ENCODE peak calls at places on chromosomes 12 and 14, in six cellular contexts. B is upper lobe of left lung, W is right lobe of liver, V is IMR-90, Y is left lung, F is fibroblast of lung. G is an unnamed sample. For H3K9me3, the result is how much of the 10 kb centered on the place peaks cover.

GRCh38 chr12:47811070-47811391 is 8.7 kb downstream of the HDAC7 start:
- DNase-seq in B (no peak), Y (no peak), F (no peak), V (no peak), W (no peak), G (no peak)

GRCh38 chr12:128823216-128823915 is 392 bp downstream of the SLC15A4 start:
- DNase-seq in F (no peak), B (peak), Y (peak), V (no peak), W (peak), G (peak)

GRCh38 chr12:50725011-50725899 is 38.6 kb upstream of the ATF1 start:
- DNase-seq in Y (no peak), F (peak), V (peak), B (no peak), W (no peak), G (no peak)

GRCh38 chr14:52153939-52154338 is 85.1 kb upstream of the NID2 start:
- DNase-seq in B (no peak), Y (no peak), W (no peak), F (no peak), V (no peak), G (peak)

GRCh38 chr12:124518051-124518932 is 49.1 kb downstream of the NCOR2 start:
- DNase-seq in F (peak), V (peak), W (peak), Y (peak), B (peak), G (peak)

GRCh38 chr12:56948881-56949280 is 8.5 kb downstream of the RDH16 start:
- DNase-seq in W (no peak), Y (no peak), F (no peak), B (no peak), V (no peak), G (no peak)

GRCh38 chr12:122888232-122888752 is 7.6 kb downstream of the VPS37B start:
- DNase-seq in W (peak), F (peak), Y (no peak), V (peak), B (peak), G (no peak)

GRCh38 chr12:57617942-57618341 is 6.7 kb downstream of the ARHGEF25 start:
- DNase-seq in F (no peak), W (no peak), V (no peak), Y (no peak), B (no peak), G (no peak)

GRCh38 chr14:103770902-103771301 is 55.3 kb downstream of the ZFYVE21 start:
- DNase-seq in W (no peak), B (no peak), V (no peak), Y (no peak), F (no peak), G (peak)

GRCh38 chr14:105382343-105383082 is 15.8 kb upstream of the TEX22 start:
- DNase-seq in F (no peak), Y (peak), V (no peak), W (no peak), B (no peak), G (no peak)

GRCh38 chr12:69091447-69092022 is 147.8 kb upstream of the CPSF6 start:
- DNase-seq in Y (no peak), F (no peak), V (no peak), W (no peak), B (no peak), G (no peak)

GRCh38 chr12:10363922-10364838 is 25.7 kb downstream of the KLRK1 start:
- DNase-seq in F (peak), V (peak), Y (no peak), W (no peak), B (peak), G (peak)

DNA sequence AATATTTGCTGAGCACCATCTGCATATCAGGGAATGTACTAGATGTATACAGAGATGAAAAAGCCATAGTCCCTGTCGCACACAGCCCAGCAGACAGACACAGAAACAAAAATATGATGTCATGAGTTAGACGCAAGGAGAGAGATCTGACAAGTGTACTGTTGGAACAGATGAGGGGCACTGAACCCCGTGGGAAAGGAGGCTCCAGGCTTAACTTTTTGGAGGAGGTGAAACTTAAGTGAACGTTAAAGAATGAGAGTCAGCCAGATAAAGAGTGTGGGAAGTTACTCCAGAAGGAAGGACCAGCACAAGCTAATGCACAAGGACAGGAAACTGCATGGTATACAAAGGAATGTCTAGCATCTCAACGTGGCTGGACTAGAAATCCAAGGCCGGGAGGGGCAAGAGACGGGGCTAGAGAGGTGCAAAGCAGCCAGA is 2.5 kb upstream of the ACTN1 start:
- DNase-seq in Y (no peak), W (no peak), B (no peak), F (no peak), V (peak), G (no peak)
- H3K27ac ChIP-seq in Y (no peak), W (no peak), B (no peak), F (peak), V (peak), G (no peak)

GRCh38 chr14:37591941-37592287 is 3.1 kb downstream of the FOXA1 start:
- DNase-seq in Y (peak), W (peak), F (no peak), B (peak), V (no peak), G (no peak)
- H3K4me3 ChIP-seq in Y (peak), W (peak), F (no peak), B (peak), V (no peak), G (no peak)

DNA sequence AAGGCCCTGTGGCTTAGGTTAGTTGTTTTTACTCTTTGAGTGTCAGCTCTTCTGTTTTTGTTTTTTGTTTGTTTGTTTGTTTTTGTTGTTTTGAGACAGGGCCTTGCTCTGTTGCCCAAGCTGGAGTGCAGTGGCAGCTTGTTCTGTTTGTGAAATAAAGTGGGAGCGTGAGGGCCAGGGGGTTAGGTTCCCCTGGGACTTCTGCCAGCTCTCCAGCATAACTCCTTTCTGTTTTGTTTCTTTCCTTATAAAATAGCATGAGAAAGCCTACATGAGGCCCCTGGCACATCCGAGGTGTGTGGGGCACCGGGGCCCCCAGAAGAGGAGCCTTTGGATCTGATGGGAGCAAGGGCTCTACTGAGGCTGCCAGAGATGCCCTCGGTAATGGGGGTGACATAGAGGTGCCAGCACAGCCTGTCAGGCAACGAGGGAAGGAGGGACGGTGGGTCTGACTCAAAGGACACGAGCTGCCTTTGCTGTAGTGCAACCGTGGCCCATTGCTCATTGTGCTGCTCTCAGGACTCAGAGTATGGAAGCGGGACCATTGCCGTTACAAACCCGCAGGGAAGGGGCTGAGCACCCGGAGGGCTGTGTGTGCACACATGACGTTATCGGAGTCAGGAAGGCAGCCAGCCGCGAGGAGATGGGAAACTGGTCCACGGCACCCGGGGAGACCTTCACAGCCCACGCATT is 9.1 kb upstream of the SERPINA11 start:
- DNase-seq in Y (no peak), V (no peak), F (no peak), W (no peak), B (no peak), G (no peak)
- H3K9me3 ChIP-seq in Y (under half), V (under half), F (under half), W (under half), B (under half), G (under half)

GRCh38 chr14:100687386-100687785 is 39.3 kb upstream of the DLK1 start:
- DNase-seq in V (no peak), B (no peak), W (no peak), Y (peak), F (no peak), G (no peak)
- H3K27ac ChIP-seq in V (no peak), B (no peak), W (no peak), Y (no peak), F (no peak), G (no peak)

DNA sequence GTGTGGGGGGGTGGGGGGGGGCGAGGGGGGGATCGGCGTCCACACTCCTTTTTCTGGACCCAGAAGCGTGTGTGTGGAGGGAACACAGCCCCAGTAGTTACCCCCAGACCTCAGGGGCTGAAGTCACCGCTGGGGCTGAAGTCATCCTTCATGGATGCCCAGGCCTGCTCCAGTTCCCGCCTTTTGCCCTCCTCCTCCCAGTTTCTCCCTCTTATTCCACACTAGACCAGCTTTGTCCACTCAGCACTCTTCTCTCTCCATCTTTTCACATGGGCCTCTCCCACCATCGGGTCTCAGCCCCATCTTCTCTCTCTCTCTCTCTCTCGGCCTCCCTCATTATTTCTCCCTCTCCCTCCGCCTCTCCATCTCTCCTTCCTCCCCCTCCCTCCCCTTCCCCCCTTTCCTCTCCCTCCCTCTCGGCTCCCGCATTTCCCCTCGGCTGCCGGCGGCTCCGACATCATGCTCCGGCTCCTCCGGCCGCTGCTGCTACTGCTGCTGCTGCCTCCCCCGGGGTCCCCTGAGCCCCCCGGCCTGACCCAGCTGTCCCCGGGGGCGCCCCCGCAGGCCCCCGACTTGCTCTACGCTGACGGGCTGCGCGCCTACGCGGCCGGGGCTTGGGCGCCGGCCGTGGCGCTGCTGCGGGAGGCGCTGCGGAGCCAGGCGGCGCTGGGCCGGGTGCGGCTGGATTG is at the start of gene P3H3:
- DNase-seq in F (peak), Y (no peak), B (no peak), W (no peak), V (peak), G (peak)
- H3K4me3 ChIP-seq in F (peak), Y (peak), B (peak), W (peak), V (peak), G (peak)

DNA sequence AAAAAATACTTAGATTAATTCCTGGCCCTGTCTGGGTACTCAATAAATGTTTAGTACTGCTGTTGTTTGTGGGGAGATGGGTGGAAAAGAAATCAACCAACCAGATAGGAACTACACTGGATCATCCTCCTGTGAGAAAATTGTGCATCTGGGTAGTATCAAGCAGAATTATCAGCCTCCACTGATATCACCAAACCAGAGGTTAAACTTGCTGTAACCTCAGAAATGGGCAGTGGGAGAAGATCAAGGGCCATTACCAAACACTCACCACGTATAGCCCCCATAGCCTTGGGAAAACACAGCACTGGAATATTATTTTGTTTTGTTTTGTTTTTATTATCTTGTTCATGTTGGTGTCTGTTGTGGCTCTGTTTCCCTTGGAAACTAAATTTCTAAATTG is 19.7 kb downstream of the VEZT start:
- DNase-seq in F (no peak), V (no peak), Y (no peak), B (no peak), W (no peak), G (no peak)
- H3K9me3 ChIP-seq in F (under half), V (under half), Y (under half), B (under half), W (under half), G (under half)